ENCODE peak calls at places on chromosomes 1 and 21, in six cellular contexts. N, I, K, A, P and R are unnamed samples.

GRCh38 chr1:150999051-150999674 is 7.5 kb downstream of the MINDY1 start:
- DNase-seq in A (no peak), N (peak), P (no peak), K (no peak), I (no peak), R (no peak)

GRCh38 chr1:59455206-59455605 is 158.3 kb downstream of the FGGY start:
- DNase-seq in I (no peak), A (no peak), N (no peak), P (no peak), K (no peak), R (no peak)

GRCh38 chr1:204971700-204972336 is 71.2 kb upstream of the CNTN2 start:
- DNase-seq in A (no peak), N (peak), K (no peak), P (no peak), I (no peak), R (no peak)

GRCh38 chr1:206674745-206675175 is 9.9 kb upstream of the MAPKAPK2 start:
- DNase-seq in N (peak), P (no peak), A (no peak), I (no peak), K (no peak), R (no peak)

GRCh38 chr1:184078564-184079107 is 27.1 kb downstream of the TSEN15 start:
- DNase-seq in N (no peak), P (no peak), K (no peak), I (no peak), A (no peak), R (no peak)

GRCh38 chr1:44806025-44806703 is 987 bp downstream of the DYNLT4 start:
- DNase-seq in K (no peak), P (no peak), A (peak), I (no peak), N (no peak), R (no peak)

GRCh38 chr1:226223157-226223785 is at the start of gene MIXL1:
- DNase-seq in A (peak), I (peak), N (no peak), P (no peak), K (no peak), R (peak)

GRCh38 chr1:11519629-11520031 is 40.7 kb downstream of the DISP3 start:
- DNase-seq in N (no peak), A (no peak), K (no peak), P (no peak), I (no peak), R (no peak)

GRCh38 chr1:6167391-6168303 is 12.5 kb downstream of the CHD5 start:
- DNase-seq in P (no peak), A (no peak), N (no peak), K (no peak), I (no peak), R (no peak)

GRCh38 chr1:111690306-111690617 is 48.9 kb downstream of the INKA2 start:
- DNase-seq in K (no peak), I (no peak), P (no peak), N (no peak), A (peak), R (no peak)

GRCh38 chr1:33599516-33600115 is 127.2 kb downstream of the ZSCAN20 start:
- DNase-seq in P (no peak), K (no peak), N (no peak), I (no peak), A (no peak), R (no peak)

GRCh38 chr1:206136241-206136640 is 19.1 kb upstream of the AVPR1B start:
- DNase-seq in K (no peak), N (no peak), P (no peak), I (no peak), A (no peak), R (no peak)

GRCh38 chr1:212496673-212497072 is 64.0 kb downstream of the NENF start:
- DNase-seq in K (no peak), I (no peak), A (no peak), N (no peak), P (no peak), R (no peak)

GRCh38 chr1:198167436-198167934 is 10.7 kb downstream of the NEK7 start:
- DNase-seq in P (peak), K (no peak), A (no peak), I (no peak), N (peak), R (no peak)

GRCh38 chr1:234721476-234722266 is 111.7 kb upstream of the IRF2BP2 start:
- DNase-seq in K (no peak), I (no peak), A (no peak), N (no peak), P (no peak), R (peak)

GRCh38 chr1:229341811-229342304 is 989 bp downstream of the CCSAP start:
- DNase-seq in P (no peak), K (no peak), I (no peak), A (no peak), N (peak), R (no peak)

GRCh38 chr1:61053712-61054608 is 28.4 kb upstream of the NFIA start:
- DNase-seq in P (no peak), A (peak), N (peak), K (no peak), I (peak), R (no peak)

GRCh38 chr1:34900775-34901502 is 28.5 kb downstream of the DLGAP3 start:
- DNase-seq in N (no peak), K (no peak), I (no peak), P (no peak), A (no peak), R (no peak)

GRCh38 chr1:2413495-2414296 is 1.3 kb upstream of the PEX10 start:
- DNase-seq in K (no peak), I (peak), P (no peak), N (peak), A (no peak), R (peak)

GRCh38 chr1:54001620-54002019 is 16.4 kb downstream of the LDLRAD1 start:
- DNase-seq in P (no peak), K (no peak), I (no peak), N (no peak), A (no peak), R (peak)

GRCh38 chr1:93723101-93723500 is 41.5 kb upstream of the BCAR3 start:
- DNase-seq in I (no peak), K (no peak), P (no peak), A (no peak), N (no peak), R (no peak)

GRCh38 chr21:43736224-43736883 is 17.4 kb downstream of the PDXK start:
- DNase-seq in P (no peak), K (no peak), N (no peak), A (no peak), I (no peak), R (no peak)

GRCh38 chr1:144551107-144551542 is 41.6 kb upstream of the PPIAL4F start:
- DNase-seq in N (no peak), A (no peak), K (no peak), P (no peak), I (peak), R (no peak)

GRCh38 chr21:40595806-40596205 is 251.2 kb downstream of the DSCAM start:
- DNase-seq in K (no peak), I (no peak), N (no peak), P (no peak), A (no peak), R (no peak)

GRCh38 chr21:26795866-26796329 is 49.3 kb downstream of the ADAMTS1 start:
- DNase-seq in A (peak), K (no peak), I (no peak), N (no peak), P (no peak), R (no peak)

GRCh38 chr1:101407505-101408211 is 170.8 kb downstream of the S1PR1 start:
- DNase-seq in P (peak), K (no peak), A (peak), I (no peak), N (no peak), R (no peak)

GRCh38 chr1:111197598-111198289 is 2.7 kb downstream of the DENND2D start:
- DNase-seq in P (no peak), N (peak), I (peak), K (no peak), A (no peak), R (no peak)

GRCh38 chr1:171645553-171646336 is 6.7 kb downstream of the MYOC start:
- DNase-seq in K (no peak), I (no peak), A (peak), P (no peak), N (no peak), R (no peak)

GRCh38 chr1:18263547-18264130 is 156.0 kb downstream of the IGSF21 start:
- DNase-seq in I (no peak), A (no peak), K (no peak), N (no peak), P (no peak), R (no peak)

GRCh38 chr1:107532318-107532717 is 391.5 kb downstream of the NTNG1 start:
- DNase-seq in N (no peak), I (no peak), K (no peak), P (no peak), A (no peak), R (peak)

DNA sequence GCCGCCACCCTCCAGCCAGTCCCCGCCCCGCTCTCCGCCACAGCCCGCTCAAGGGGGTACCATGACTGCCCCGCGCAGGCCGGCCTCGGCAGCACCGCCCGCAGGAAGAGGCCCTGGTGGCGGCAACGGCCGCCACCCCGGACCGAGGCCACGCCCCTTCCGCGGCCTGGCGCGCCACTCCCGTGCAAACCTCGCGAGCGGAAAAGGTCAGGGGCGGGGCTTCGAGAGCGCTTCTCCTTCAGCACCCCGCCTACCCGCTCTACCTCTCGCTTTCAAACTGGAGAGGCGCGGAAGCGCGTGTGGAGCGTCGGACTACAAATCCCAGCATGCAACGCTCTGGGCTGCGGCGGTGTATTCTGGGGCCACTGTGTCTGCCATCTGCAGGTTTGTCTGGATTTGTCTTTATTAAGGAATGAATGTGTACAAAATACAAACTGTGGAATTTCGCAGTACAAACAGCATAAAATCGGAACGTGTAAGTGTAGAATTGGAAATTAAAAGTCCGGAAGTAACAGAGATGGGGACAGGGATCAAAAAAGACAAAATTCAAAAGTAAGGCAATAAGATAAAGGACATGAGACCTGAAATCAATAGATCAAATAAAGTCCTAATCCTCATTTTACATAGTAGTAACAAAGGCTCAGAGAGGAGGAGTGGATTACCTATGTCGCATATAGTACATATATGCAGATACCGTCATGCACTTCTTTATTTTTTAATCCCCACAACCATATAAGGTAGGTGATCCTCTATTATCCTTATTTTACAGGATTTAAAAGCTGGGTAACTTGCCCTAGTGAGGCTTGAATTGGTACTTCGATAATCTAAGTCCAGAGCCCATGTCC is 464 bp upstream of the ADSS2 start:
- DNase-seq in I (peak), K (peak), P (peak), A (peak), N (peak), R (peak)
- H2AFZ ChIP-seq in I (peak), K (peak), P (peak), A (peak), N (peak), R (peak)

GRCh38 chr1:30600258-30600657 is 123.1 kb downstream of the MATN1 start:
- DNase-seq in I (no peak), N (no peak), A (no peak), K (no peak), P (no peak), R (no peak)

GRCh38 chr1:30601316-30602085 is 121.9 kb downstream of the MATN1 start:
- DNase-seq in A (no peak), N (no peak), K (no peak), I (no peak), P (no peak), R (no peak)

GRCh38 chr1:30598571-30599114 is 124.7 kb downstream of the MATN1 start:
- DNase-seq in I (no peak), K (no peak), A (no peak), P (no peak), N (no peak), R (no peak)

GRCh38 chr1:30599721-30600120 is 123.7 kb downstream of the MATN1 start:
- DNase-seq in P (no peak), K (no peak), A (no peak), N (no peak), I (peak), R (no peak)

DNA sequence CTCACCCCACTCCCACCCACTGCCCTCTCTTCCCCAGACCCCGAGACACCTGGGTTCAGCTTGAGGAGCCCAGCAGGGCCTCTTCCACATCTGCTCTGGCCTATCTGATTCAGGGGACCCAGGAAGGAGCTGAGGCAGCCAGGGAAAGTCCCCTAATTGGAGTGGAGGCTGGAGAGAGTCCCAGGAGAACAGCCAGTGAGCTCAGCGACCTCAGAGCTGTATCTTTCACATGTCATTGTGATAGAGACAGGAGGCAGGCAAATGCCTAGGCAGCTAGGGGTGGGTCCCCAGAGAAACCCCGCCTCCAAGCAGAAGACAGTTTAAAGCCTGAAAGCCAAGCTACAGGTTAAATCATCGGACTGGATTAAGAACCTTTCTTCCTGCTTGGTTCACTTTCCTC is 122.7 kb downstream of the MATN1 start:
- DNase-seq in N (no peak), I (no peak), K (no peak), P (no peak), A (no peak), R (no peak)
- TF ChIP-seq SIN3A in N (no peak), I (no peak), K (no peak), P (no peak), A (no peak), R (no peak)

GRCh38 chr1:156078728-156079127 is 3.5 kb downstream of the MEX3A start:
- DNase-seq in I (no peak), K (no peak), N (no peak), A (no peak), P (no peak), R (no peak)

GRCh38 chr1:156076609-156077429 is 5.4 kb downstream of the MEX3A start:
- DNase-seq in I (peak), K (no peak), P (no peak), A (no peak), N (no peak), R (no peak)

GRCh38 chr1:156075775-156076204 is 6.5 kb downstream of the MEX3A start:
- DNase-seq in A (no peak), I (no peak), K (no peak), N (no peak), P (no peak), R (no peak)

GRCh38 chr1:156075158-156075557 is 7.1 kb downstream of the MEX3A start:
- DNase-seq in N (no peak), P (no peak), A (no peak), I (no peak), K (no peak), R (no peak)

GRCh38 chr1:156077430-156077760 is 4.9 kb downstream of the MEX3A start:
- DNase-seq in N (no peak), K (no peak), I (no peak), A (no peak), P (no peak), R (no peak)
- H2AFZ ChIP-seq in N (no peak), K (no peak), I (no peak), A (no peak), P (no peak), R (no peak)

GRCh38 chr1:85407978-85408377 is 57.0 kb downstream of the DDAH1 start:
- DNase-seq in N (no peak), P (no peak), K (no peak), A (no peak), I (no peak), R (no peak)

GRCh38 chr1:85404393-85404792 is 60.6 kb downstream of the DDAH1 start:
- DNase-seq in P (no peak), N (no peak), A (no peak), I (no peak), K (no peak), R (no peak)

GRCh38 chr1:85409516-85409915 is 55.4 kb downstream of the DDAH1 start:
- DNase-seq in N (no peak), A (no peak), K (no peak), P (no peak), I (no peak), R (no peak)

GRCh38 chr1:85406081-85406480 is 58.9 kb downstream of the DDAH1 start:
- DNase-seq in N (no peak), I (no peak), K (no peak), A (no peak), P (no peak), R (no peak)

DNA sequence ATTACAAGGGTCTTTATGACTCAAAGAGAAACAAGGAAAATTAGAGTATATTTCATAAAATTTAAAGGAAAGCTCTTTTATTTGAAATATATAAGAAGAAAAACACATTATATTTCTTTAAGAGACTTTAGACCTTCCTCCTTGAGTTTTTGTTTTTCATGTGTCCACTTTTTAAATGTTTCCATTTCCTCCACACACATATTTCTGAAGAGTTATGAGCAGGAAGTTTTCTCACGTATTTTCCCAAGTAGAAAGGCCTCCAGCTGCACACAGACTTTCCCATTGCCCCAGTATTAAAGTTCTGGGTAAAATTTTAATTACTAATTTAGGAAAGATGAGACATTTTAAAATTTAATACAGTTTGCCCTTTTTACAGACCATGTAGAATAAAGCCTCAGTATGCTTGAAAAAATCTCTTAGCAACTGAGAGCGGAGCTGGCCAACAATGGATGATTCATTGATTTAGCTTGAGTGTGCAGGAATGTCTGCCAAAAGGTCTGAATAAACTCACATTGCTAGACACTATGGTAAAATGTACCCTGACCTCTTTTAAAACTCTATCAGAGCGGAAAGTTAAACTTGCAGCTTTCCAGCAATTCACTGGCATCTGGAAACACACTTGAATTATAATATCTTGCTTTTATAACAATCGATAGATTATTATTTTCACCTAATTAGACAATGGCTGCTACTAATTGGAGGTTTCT is 57.9 kb downstream of the DDAH1 start:
- DNase-seq in I (no peak), K (peak), N (no peak), P (no peak), A (no peak), R (peak)
- TF ChIP-seq SIN3A in I (no peak), K (no peak), N (no peak), P (no peak), A (no peak), R (no peak)

DNA sequence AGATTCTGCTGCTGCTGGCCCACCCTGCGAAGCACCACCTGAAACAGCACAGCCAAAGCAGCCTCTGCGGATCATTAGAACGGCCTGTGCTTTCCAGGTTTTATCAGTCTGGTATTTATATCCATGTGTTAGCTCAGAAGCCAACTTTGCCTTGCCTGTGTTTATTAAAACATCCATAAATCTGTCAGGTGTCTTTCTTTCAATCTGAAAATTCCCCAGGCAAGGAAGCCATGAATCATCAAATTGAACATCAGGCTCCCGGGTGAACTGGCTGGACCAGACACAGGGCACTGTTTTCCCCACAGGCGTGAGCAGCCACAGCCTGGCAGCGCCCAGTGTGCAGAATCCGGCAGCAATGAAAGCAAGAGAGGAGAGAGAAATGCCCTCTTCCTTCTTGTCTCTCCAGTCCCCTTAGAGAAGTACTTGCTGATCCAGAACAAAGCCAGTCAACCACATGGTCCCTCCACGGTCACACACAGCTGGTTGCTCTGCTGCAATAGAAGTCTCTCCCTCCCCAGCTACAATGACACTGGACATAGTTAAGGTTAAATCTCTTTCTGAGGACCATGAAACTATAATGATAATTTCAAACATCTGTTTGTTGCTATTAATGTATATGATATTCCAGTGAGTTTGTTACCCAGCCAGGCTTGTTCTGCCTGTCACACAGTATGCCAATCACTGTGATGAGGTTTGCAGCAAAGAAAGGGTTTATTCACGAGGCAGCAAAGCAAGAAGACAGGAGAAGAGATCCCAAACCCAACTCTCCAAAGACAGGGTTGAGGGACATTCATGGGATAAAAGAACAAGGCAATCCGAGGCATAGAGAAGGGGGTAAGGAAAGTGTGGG is 212.1 kb upstream of the FMN2 start:
- DNase-seq in A (peak), N (no peak), K (no peak), I (peak), P (no peak), R (no peak)
- H2AFZ ChIP-seq in A (no peak), N (no peak), K (no peak), I (no peak), P (no peak), R (no peak)

DNA sequence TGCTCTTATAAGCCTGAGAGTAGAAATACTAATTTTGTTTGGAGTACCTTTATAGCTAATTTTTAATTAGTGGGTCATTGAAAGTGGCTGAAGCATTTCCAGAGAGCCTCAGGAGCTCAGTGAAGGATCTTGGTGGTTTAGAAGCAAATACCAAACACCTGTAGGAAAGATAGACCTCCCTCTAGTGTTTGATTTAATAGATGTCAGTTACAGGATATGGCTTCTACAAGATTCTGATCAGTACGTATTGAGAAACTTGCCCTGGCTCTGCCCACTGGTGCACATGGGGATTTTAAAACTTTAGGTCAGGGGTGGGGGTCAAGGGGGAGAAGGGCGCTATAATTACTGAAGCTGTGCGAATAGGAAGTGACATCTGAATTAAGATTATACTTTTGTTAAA is 122.2 kb downstream of the POU2F1 start:
- DNase-seq in P (no peak), K (no peak), I (no peak), N (no peak), A (no peak), R (peak)
- TF ChIP-seq SIN3A in P (no peak), K (no peak), I (no peak), N (no peak), A (no peak), R (no peak)

GRCh38 chr21:38858429-38859205 is 52.9 kb downstream of the ETS2 start:
- DNase-seq in I (no peak), N (no peak), K (no peak), A (no peak), P (no peak), R (no peak)
- H2AFZ ChIP-seq in I (no peak), N (no peak), K (no peak), A (no peak), P (no peak), R (no peak)